ENCODE peak calls at places on chromosomes 16 and 17, in four cellular contexts. D, N, J and T are unnamed samples.
A peak's percentile ranks its signal among the peaks of the same experiment; 100 is the strongest.

GRCh38 chr16:71461686-71462648 is at the start of gene ZNF23:
- DNase-seq in D (peak; percentile 96), N (peak; percentile 95), J (no peak), T (peak; percentile 83)

GRCh38 chr16:78285437-78285917 is 186.0 kb downstream of the WWOX start:
- DNase-seq in D (no peak), N (no peak), J (no peak), T (no peak)

GRCh38 chr16:10834766-10835165 is 16.2 kb upstream of the TVP23A start:
- DNase-seq in D (no peak), N (no peak), J (no peak), T (no peak)

GRCh38 chr16:59878999-59879398 is 1144.9 kb upstream of the GOT2 start:
- DNase-seq in D (no peak), N (no peak), J (no peak), T (no peak)

GRCh38 chr16:55502801-55503366 is 6.0 kb upstream of the LPCAT2 start:
- DNase-seq in D (peak; percentile 78), N (no peak), J (no peak), T (no peak)

GRCh38 chr17:12089809-12090384 is 69.2 kb downstream of the MAP2K4 start:
- DNase-seq in D (no peak), N (peak; percentile 5), J (no peak), T (no peak)

GRCh38 chr17:82720204-82720603 is 3.7 kb downstream of the FN3KRP start:
- DNase-seq in D (no peak), N (no peak), J (no peak), T (no peak)

GRCh38 chr17:80889897-80890550 is 101.6 kb upstream of the CHMP6 start:
- DNase-seq in D (no peak), N (no peak), J (no peak), T (no peak)

GRCh38 chr17:58630883-58631522 is 60.8 kb downstream of the TEX14 start:
- DNase-seq in D (no peak), N (peak; percentile 30), J (peak; percentile 77), T (peak; percentile 32)

GRCh38 chr17:42428141-42428944 is 5.3 kb upstream of the CAVIN1 start:
- DNase-seq in D (peak; percentile 63), N (peak; percentile 43), J (no peak), T (peak; percentile 59)

GRCh38 chr16:29738514-29738913 is 7.3 kb downstream of the C16orf54 start:
- DNase-seq in D (no peak), N (no peak), J (no peak), T (no peak)

GRCh38 chr17:80980397-80981061 is 11.1 kb upstream of the CHMP6 start:
- DNase-seq in D (no peak), N (no peak), J (no peak), T (no peak)

GRCh38 chr17:1997587-1998425 is 27.3 kb downstream of the RTN4RL1 start:
- DNase-seq in D (no peak), N (no peak), J (no peak), T (peak; percentile 42)

GRCh38 chr16:52953215-52953614 is 99.5 kb downstream of the CHD9NB start:
- DNase-seq in D (no peak), N (no peak), J (no peak), T (no peak)

GRCh38 chr16:88494335-88495154 is 41.5 kb downstream of the ZFPM1 start:
- DNase-seq in D (no peak), N (peak; percentile 83), J (no peak), T (no peak)

GRCh38 chr16:10385725-10386516 is at the start of gene ATF7IP2:
- DNase-seq in D (peak; percentile 87), N (peak; percentile 96), J (peak; percentile 89), T (peak; percentile 98)

GRCh38 chr16:10265770-10266615 is 83.8 kb upstream of the GRIN2A start:
- DNase-seq in D (no peak), N (no peak), J (no peak), T (no peak)

GRCh38 chr17:6456914-6457687 is 12.8 kb downstream of the PIMREG start:
- DNase-seq in D (no peak), N (peak; percentile 71), J (no peak), T (no peak)

GRCh38 chr17:15651583-15652110 is 32.1 kb upstream of the FBXW10B start:
- DNase-seq in D (peak; percentile 85), N (peak; percentile 76), J (peak; percentile 43), T (peak; percentile 42)

GRCh38 chr17:48294989-48295892 is 134.8 kb downstream of the SKAP1 start:
- DNase-seq in D (no peak), N (no peak), J (no peak), T (no peak)

GRCh38 chr17:80899402-80900268 is 92.0 kb upstream of the CHMP6 start:
- DNase-seq in D (peak; percentile 87), N (peak; percentile 86), J (peak; percentile 29), T (peak; percentile 85)

GRCh38 chr17:30082807-30083206 is 33.8 kb upstream of the NSRP1 start:
- DNase-seq in D (no peak), N (no peak), J (no peak), T (no peak)

GRCh38 chr16:76650579-76650978 is 373.4 kb downstream of the CNTNAP4 start:
- DNase-seq in D (no peak), N (no peak), J (no peak), T (no peak)

GRCh38 chr16:20866161-20866772 is 33.9 kb downstream of the DCUN1D3 start:
- DNase-seq in D (peak; percentile 35), N (peak; percentile 54), J (no peak), T (no peak)

GRCh38 chr17:67293251-67294203 is 48.5 kb upstream of the HELZ start:
- DNase-seq in D (peak; percentile 62), N (peak; percentile 70), J (peak; percentile 57), T (peak; percentile 76)

GRCh38 chr17:13384626-13385025 is 217.1 kb downstream of the HS3ST3A1 start:
- DNase-seq in D (no peak), N (no peak), J (no peak), T (no peak)

GRCh38 chr17:13385481-13385907 is 216.2 kb downstream of the HS3ST3A1 start:
- DNase-seq in D (no peak), N (no peak), J (no peak), T (no peak)
- TF ChIP-seq TEAD4 in D (no peak), N (no peak), J (no peak), T (no peak)

DNA sequence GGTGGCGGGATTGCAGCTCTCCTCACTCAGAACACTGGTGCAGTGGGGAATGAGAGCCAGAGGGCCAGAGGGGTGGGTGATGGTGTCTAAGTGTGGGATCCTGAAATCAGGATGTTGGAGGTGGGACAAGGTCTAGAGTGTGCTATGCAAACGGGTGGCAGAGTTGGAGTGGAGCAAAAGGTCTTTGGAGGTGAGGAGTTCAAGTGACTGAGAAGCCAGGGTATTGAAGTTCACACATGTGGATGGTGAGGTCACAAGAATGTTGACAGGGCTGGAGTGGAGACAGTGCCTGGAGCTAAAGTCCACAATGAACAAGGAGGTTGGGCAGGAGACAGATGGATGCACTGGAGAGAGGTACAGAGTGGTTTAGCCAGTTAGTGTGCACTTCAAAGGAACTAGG is 38.3 kb upstream of the MAP3K14 start:
- DNase-seq in D (no peak), N (no peak), J (no peak), T (peak; percentile 1)
- TF ChIP-seq TEAD4 in D (no peak), N (no peak), J (no peak), T (no peak)

GRCh38 chr16:51637744-51638100 is 486.7 kb upstream of the SALL1 start:
- DNase-seq in D (peak; percentile 53), N (no peak), J (no peak), T (no peak)
- TF ChIP-seq TEAD4 in D (no peak), N (no peak), J (no peak), T (no peak)

GRCh38 chr17:40452074-40452787 is 9.0 kb downstream of the IGFBP4 start:
- DNase-seq in D (no peak), N (no peak), J (no peak), T (no peak)
- TF ChIP-seq TEAD4 in D (no peak), N (no peak), J (no peak), T (no peak)

DNA sequence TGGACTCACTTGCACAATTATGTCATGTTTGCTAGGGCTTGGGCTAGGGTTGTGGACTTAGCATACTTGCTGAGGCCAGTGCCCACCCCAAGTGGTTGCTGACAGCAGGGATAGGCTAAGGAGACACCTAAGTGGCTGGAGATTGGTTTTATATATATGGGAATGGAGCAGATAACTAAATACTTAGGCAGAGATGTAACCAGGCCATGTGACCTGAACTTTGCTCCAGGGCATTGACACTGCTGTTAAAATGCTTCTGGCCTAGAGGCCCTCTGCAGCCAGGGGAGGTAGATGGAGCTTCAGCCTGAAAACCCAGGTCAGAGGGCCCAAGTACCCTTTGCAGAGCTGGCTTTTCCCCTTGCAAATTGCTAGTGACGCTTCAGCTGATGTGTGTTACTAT is 1.4 kb upstream of the ITGB3 start:
- DNase-seq in D (no peak), N (no peak), J (no peak), T (no peak)
- TF ChIP-seq TEAD4 in D (no peak), N (no peak), J (no peak), T (no peak)

GRCh38 chr17:75549246-75550138 is 24.0 kb downstream of the LLGL2 start:
- DNase-seq in D (no peak), N (peak; percentile 33), J (no peak), T (peak; percentile 76)
- TF ChIP-seq TEAD4 in D (no peak), N (no peak), J (no peak), T (no peak)

DNA sequence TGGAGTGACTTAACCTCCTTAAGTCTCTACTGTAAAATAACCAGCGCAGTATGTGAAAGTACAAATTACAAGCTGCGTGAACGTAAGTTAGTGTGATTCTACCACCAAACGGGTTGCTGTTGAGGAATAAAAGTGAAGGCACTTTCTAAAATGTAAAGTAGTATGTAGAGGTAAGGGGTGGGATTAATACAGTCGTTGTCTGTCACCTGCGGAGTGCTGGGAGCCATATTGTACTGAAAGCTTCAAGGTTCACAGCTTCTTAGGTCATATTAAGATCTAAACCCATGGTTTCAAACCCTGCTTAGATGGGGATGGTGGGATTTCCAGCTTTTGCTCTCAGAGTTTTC is 1.4 kb downstream of the RSPRY1 start:
- DNase-seq in D (no peak), N (no peak), J (no peak), T (no peak)
- TF ChIP-seq TEAD4 in D (no peak), N (no peak), J (no peak), T (no peak)

DNA sequence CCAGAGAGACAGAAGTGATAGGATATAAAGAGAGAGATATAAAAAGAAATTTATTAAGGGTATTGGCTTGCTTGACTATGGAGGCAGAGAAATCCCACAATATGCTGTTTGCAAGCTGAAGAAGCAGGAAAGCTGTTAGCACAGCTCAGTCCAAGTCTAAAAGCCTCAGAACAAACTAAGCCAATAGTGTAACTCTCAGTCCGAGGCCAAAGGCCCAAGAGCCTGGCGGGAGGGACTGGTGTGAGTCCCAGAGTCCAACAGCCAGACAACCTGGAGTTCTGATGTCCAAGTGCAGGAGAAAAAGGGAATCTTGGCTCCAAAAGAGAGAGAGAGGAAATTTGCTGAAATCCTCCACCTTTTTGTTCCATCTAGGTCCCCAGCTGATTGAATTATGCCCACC is 30.3 kb upstream of the NACA2 start:
- DNase-seq in D (no peak), N (no peak), J (no peak), T (no peak)
- TF ChIP-seq TEAD4 in D (no peak), N (no peak), J (no peak), T (no peak)